ENCODE peak calls at places on chromosomes 5 and 9, in ten cellular contexts. P is AG10803, L is mesendoderm, J is mucosa of descending colon, V is aorta, S is A549, Y is adipocyte, G is fibroblast of lung, C is PC-3, Q is upper lobe of right lung. M is an unnamed sample.

GRCh38 chr5:54845567-54845941 is 139.8 kb downstream of the ESM1 start:
- DNase-seq in P (peak), L (peak), J (no peak), V (no peak), S (no peak), Y (no peak), G (peak), C (peak), Q (no peak), M (peak)

GRCh38 chr5:119527346-119527745 is 75.0 kb downstream of the HSD17B4 start:
- DNase-seq in P (no peak), L (no peak), J (no peak), V (no peak), S (no peak), Y (peak), G (no peak), C (peak), Q (no peak), M (no peak)

GRCh38 chr5:177362871-177363507 is 5.3 kb downstream of the RGS14 start:
- DNase-seq in P (peak), L (peak), J (peak), V (peak), S (peak), Y (peak), G (peak), C (peak), Q (peak), M (peak)

GRCh38 chr5:65779643-65780042 is 57.6 kb downstream of the NLN start:
- DNase-seq in P (no peak), L (no peak), J (no peak), V (no peak), S (no peak), Y (no peak), G (no peak), C (no peak), Q (no peak), M (no peak)

GRCh38 chr9:99590879-99591278 is 230.8 kb upstream of the NR4A3 start:
- DNase-seq in P (no peak), L (no peak), J (no peak), V (no peak), S (no peak), Y (no peak), G (no peak), C (no peak), Q (no peak), M (no peak)

GRCh38 chr5:5373351-5374033 is 49.0 kb upstream of the ICE1 start:
- DNase-seq in P (peak), L (no peak), J (no peak), V (no peak), S (no peak), Y (no peak), G (no peak), C (no peak), Q (no peak), M (peak)

GRCh38 chr9:26462213-26462612 is 430.4 kb downstream of the CAAP1 start:
- DNase-seq in P (no peak), L (peak), J (no peak), V (no peak), S (no peak), Y (peak), G (no peak), C (peak), Q (no peak), M (no peak)

GRCh38 chr9:78397045-78397843 is 100.3 kb downstream of the PSAT1 start:
- DNase-seq in P (no peak), L (peak), J (no peak), V (no peak), S (no peak), Y (no peak), G (no peak), C (no peak), Q (no peak), M (no peak)

GRCh38 chr9:105901514-105902109 is 207.3 kb downstream of the TMEM38B start:
- DNase-seq in P (peak), L (peak), J (no peak), V (no peak), S (peak), Y (peak), G (peak), C (peak), Q (no peak), M (no peak)

GRCh38 chr5:6197427-6197826 is 180.9 kb downstream of the MED10 start:
- DNase-seq in P (no peak), L (no peak), J (no peak), V (no peak), S (no peak), Y (no peak), G (no peak), C (no peak), Q (no peak), M (no peak)

GRCh38 chr9:28899267-28899666 is 1326.0 kb upstream of the C9orf72 start:
- DNase-seq in P (no peak), L (no peak), J (peak), V (no peak), S (no peak), Y (no peak), G (no peak), C (no peak), Q (no peak), M (no peak)

GRCh38 chr9:98958271-98958989 is 14.7 kb downstream of the COL15A1 start:
- DNase-seq in P (peak), L (no peak), J (no peak), V (no peak), S (no peak), Y (peak), G (peak), C (no peak), Q (no peak), M (peak)

DNA sequence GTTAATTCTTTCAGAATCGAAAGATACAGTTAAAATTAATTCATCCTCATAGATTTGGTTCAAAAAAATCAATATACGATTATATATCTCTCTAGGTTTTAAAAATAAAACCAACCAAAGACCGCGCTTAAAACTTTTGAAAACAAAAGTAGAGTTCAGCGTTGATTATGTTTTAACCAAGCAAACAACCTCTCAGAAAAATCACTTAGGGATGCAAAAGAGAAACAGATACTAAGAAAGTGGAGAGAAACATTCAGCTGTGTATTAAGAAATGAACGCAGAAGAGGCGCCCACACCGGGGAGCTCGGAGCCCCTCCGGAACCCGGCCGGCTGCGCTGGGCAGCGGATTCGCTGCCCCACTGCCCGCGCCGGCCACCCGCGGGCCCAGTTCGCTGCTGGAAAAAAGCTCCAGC is 1.4 kb downstream of the PITX1 start:
- DNase-seq in P (no peak), L (no peak), J (no peak), V (no peak), S (no peak), Y (no peak), G (no peak), C (no peak), Q (no peak), M (no peak)
- H3K4me3 ChIP-seq in P (peak), L (no peak), J (peak), V (peak), S (peak), Y (peak), G (peak), C (peak), Q (peak), M (peak)

GRCh38 chr5:78718185-78718584 is 69.6 kb upstream of the LHFPL2 start:
- DNase-seq in P (no peak), L (no peak), J (no peak), V (no peak), S (no peak), Y (no peak), G (no peak), C (no peak), Q (no peak), M (no peak)

GRCh38 chr5:78719504-78720233 is 71.1 kb upstream of the LHFPL2 start:
- DNase-seq in P (no peak), L (no peak), J (no peak), V (no peak), S (no peak), Y (no peak), G (no peak), C (no peak), Q (no peak), M (no peak)

GRCh38 chr5:78717674-78718073 is 69.1 kb upstream of the LHFPL2 start:
- DNase-seq in P (no peak), L (no peak), J (no peak), V (no peak), S (no peak), Y (peak), G (peak), C (no peak), Q (no peak), M (no peak)

GRCh38 chr5:78720234-78720985 is 71.8 kb upstream of the LHFPL2 start:
- DNase-seq in P (no peak), L (no peak), J (no peak), V (no peak), S (no peak), Y (no peak), G (no peak), C (no peak), Q (no peak), M (no peak)

DNA sequence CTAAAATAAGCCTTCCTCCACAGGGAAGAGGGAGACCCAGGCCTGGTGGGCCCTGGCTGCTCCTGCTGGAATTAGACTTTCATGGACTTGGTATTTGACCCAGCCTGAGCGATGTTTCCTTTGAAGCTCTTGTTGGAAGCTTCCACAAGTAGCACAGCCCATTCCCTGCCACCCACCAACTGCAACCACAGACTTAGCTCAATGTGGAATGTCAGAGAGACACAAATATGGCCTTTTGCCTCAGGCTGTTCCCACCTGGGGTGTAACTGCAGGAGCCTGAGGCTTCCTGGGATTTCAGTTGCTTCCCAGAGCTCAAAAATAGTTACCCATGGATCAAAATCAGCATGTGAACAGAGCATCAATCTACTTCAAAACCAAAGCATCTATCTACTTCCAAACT is 70.3 kb upstream of the LHFPL2 start:
- DNase-seq in P (no peak), L (no peak), J (no peak), V (no peak), S (no peak), Y (no peak), G (no peak), C (no peak), Q (no peak), M (no peak)
- H3K4me3 ChIP-seq in P (no peak), L (no peak), J (no peak), V (no peak), S (no peak), Y (no peak), G (no peak), C (no peak), Q (no peak), M (no peak)

GRCh38 chr5:34028349-34028748 is 14.7 kb downstream of the C1QTNF3 start:
- DNase-seq in P (no peak), L (no peak), J (no peak), V (no peak), S (no peak), Y (no peak), G (no peak), C (no peak), Q (no peak), M (no peak)

GRCh38 chr5:34030058-34030457 is 13.0 kb downstream of the C1QTNF3 start:
- DNase-seq in P (no peak), L (no peak), J (no peak), V (no peak), S (no peak), Y (no peak), G (no peak), C (no peak), Q (no peak), M (peak)

GRCh38 chr5:34022131-34022705 is 14.4 kb upstream of the AMACR start:
- DNase-seq in P (peak), L (peak), J (no peak), V (no peak), S (no peak), Y (no peak), G (peak), C (peak), Q (no peak), M (peak)

GRCh38 chr5:34031117-34031516 is 11.9 kb downstream of the C1QTNF3 start:
- DNase-seq in P (no peak), L (no peak), J (no peak), V (no peak), S (no peak), Y (no peak), G (no peak), C (no peak), Q (no peak), M (no peak)

DNA sequence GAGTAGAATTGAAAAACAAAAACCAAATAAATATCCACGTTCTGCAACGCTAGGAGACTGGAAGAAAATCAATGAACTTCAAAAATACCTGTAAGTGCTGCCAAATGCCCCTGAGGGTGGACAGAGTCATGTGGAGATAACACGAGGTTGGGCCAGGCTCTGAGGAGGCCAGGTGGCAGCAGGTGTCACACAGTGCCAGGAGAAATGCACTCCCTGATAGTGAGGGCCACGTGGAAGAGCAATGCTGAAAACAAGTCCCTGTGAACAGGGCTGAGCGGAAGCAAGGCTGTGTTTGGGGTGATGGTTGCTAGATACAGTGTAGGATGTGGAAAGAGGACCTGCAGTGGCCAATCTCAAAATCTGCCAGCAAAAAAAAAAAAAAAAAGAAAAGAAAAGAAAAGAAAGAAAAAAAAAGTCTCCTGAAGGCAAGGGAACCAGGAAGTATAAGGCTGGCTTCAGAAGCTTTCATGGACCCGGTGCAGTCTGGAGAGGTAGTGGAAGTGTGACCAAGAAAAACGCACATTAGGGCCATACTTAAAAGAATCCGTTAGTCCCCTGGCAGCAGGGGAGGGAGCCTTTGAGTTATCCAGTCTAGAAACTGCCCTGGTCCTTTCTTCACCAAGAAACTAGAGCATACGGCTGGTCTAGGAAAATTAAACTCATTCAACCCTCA is 16.8 kb downstream of the C1QTNF3 start:
- DNase-seq in P (no peak), L (no peak), J (no peak), V (no peak), S (no peak), Y (no peak), G (no peak), C (no peak), Q (no peak), M (no peak)
- H3K4me3 ChIP-seq in P (no peak), L (no peak), J (no peak), V (no peak), S (no peak), Y (no peak), G (no peak), C (no peak), Q (no peak), M (no peak)

DNA sequence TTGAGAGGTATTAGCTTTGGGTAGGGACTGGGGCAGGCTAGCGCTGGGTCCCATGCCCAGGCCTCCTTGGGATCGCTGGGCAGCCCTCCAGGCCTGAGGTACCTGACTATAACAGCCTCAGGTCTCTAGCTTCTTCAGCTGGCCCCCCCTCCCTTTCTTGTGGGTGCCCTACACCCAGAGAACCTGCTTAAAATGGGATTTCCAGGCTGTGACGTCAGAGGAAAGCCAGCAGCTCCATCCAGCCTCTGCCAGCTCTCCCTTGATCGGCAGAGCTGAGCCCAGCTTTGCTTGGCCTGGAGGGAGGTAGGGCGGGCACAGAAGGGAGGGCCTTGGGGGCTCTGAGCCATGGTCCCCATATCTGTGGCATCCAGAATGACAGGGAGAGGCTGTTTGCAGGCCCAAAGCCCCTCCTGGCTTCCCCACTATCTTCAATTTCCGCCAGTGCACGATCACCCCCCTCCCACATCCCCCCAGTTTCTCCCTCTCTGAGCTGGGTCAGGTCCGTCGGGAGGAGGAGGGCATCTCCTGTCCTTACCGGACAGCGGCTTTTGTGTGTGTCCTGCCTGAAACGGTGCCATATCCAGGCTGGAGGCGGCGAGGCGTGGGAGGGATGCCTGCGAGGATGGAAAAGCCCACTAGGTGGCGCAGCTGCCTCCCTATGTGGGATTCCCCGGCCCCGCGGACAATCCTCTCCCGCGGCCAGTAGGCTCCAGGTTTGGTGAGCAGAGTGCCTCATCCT is 10.8 kb downstream of the REEP2 start:
- DNase-seq in P (peak), L (peak), J (peak), V (peak), S (peak), Y (peak), G (peak), C (peak), Q (peak), M (peak)
- H3K4me3 ChIP-seq in P (peak), L (no peak), J (no peak), V (no peak), S (no peak), Y (no peak), G (no peak), C (peak), Q (no peak), M (peak)

DNA sequence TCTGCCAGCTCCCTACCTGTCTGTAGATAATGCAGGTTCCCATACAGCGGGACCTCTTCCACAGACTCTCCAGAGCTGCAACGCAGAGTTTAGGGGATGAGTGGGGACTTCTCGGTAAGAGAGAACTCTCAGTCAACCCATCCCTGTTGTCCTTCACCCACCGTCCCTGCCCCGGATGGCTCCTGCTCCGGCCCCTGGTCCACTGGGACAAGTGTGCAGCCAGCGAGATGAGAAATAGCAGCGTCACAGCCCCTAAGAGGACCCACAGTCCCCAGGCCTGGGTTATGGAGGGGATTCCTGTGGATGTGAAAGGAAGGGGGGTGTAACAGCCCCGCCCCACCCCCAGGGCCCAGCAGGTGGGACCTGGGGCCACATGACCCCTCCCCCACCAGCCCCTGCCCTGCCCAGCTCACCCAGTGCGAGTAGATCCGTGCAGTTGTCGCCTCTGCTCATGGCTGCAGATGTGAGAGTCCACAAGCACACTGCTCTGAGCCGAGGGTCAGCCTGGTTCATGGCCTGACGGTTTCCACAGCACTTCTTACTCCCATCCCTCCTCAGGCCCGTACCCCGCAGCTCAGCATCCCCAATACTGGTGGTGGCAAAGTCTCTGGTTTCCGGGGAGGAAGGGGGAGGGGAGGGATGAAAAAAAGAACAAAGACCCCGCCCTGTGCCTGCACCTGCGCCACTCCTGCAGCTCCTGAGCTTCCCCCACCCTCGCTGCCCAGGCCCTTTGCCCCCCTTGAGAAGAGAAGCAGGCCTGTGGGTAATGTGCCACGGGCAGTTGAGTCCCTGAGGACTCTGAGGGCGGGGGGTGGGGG is at the start of gene SIT1:
- DNase-seq in P (no peak), L (no peak), J (peak), V (no peak), S (no peak), Y (no peak), G (no peak), C (no peak), Q (no peak), M (no peak)
- H3K4me3 ChIP-seq in P (no peak), L (no peak), J (no peak), V (no peak), S (no peak), Y (peak), G (no peak), C (no peak), Q (peak), M (peak)

GRCh38 chr9:87829756-87830155 is 52.9 kb upstream of the SPATA31E1 start:
- DNase-seq in P (no peak), L (no peak), J (no peak), V (no peak), S (no peak), Y (no peak), G (no peak), C (peak), Q (no peak), M (peak)

GRCh38 chr9:87827341-87827740 is 55.3 kb upstream of the SPATA31E1 start:
- DNase-seq in P (peak), L (no peak), J (no peak), V (no peak), S (no peak), Y (no peak), G (no peak), C (peak), Q (no peak), M (no peak)

GRCh38 chr9:87830446-87830845 is 52.2 kb upstream of the SPATA31E1 start:
- DNase-seq in P (no peak), L (no peak), J (no peak), V (no peak), S (no peak), Y (no peak), G (no peak), C (peak), Q (no peak), M (no peak)

GRCh38 chr9:87834357-87834756 is 48.3 kb upstream of the SPATA31E1 start:
- DNase-seq in P (no peak), L (peak), J (no peak), V (no peak), S (peak), Y (no peak), G (no peak), C (no peak), Q (no peak), M (no peak)

DNA sequence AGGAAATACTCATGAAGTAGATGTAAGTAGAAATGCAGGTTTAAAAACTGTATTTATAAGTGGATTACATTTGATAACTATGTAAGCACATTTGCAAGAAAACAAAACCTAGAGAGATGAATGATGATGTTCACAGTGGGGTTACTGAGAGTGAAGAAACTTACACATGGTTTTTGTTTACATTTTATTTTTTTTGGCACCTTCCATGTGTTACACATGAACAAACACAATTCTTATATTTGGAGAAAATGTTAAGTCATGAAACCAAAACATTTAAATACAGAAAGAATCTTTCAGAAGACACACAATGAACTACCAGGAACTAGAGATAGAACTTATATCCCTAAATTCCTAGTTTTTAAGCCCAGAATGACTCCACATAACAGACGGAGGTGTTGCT is 51.5 kb upstream of the SPATA31E1 start:
- DNase-seq in P (no peak), L (no peak), J (no peak), V (no peak), S (no peak), Y (peak), G (no peak), C (no peak), Q (no peak), M (no peak)
- H3K4me3 ChIP-seq in P (no peak), L (no peak), J (no peak), V (no peak), S (no peak), Y (no peak), G (no peak), C (no peak), Q (no peak), M (no peak)

GRCh38 chr9:33447404-33448158 is at the start of gene AQP3:
- DNase-seq in P (peak), L (peak), J (peak), V (peak), S (peak), Y (peak), G (peak), C (peak), Q (peak), M (no peak)
- H3K4me3 ChIP-seq in P (peak), L (peak), J (peak), V (peak), S (peak), Y (peak), G (peak), C (peak), Q (peak), M (peak)